ENCODE peak calls at places on chromosomes 2 and 18, in eight cellular contexts. One of them, this sample, is unnamed.

GRCh38 chr2:160299540-160299939 is 99.5 kb upstream of the ITGB6 start:
- DNase-seq in epithelial cell of esophagus: peak
- DNase-seq in GM12865: no peak
- DNase-seq in skeletal muscle cell: no peak
- DNase-seq in cardiac fibroblast: peak
- DNase-seq in body of pancreas: no peak
- DNase-seq in lower lobe of right lung: no peak
- DNase-seq in psoas muscle: no peak
- DNase-seq in this sample: no peak

GRCh38 chr18:10122116-10122515 is 208.3 kb downstream of the VAPA start:
- DNase-seq in cardiac fibroblast: peak
- DNase-seq in lower lobe of right lung: no peak
- DNase-seq in skeletal muscle cell: peak
- DNase-seq in body of pancreas: no peak
- DNase-seq in epithelial cell of esophagus: peak
- DNase-seq in GM12865: no peak
- DNase-seq in psoas muscle: no peak
- DNase-seq in this sample: no peak

GRCh38 chr2:222424729-222425671 is 657 bp downstream of the SGPP2 start:
- DNase-seq in cardiac fibroblast: no peak
- DNase-seq in skeletal muscle cell: no peak
- DNase-seq in psoas muscle: no peak
- DNase-seq in GM12865: peak
- DNase-seq in body of pancreas: no peak
- DNase-seq in lower lobe of right lung: peak
- DNase-seq in epithelial cell of esophagus: no peak
- DNase-seq in this sample: no peak

GRCh38 chr2:156437272-156437671 is 1.1 kb downstream of the GPD2 start:
- DNase-seq in skeletal muscle cell: no peak
- DNase-seq in epithelial cell of esophagus: peak
- DNase-seq in lower lobe of right lung: peak
- DNase-seq in cardiac fibroblast: peak
- DNase-seq in GM12865: peak
- DNase-seq in psoas muscle: peak
- DNase-seq in body of pancreas: no peak
- DNase-seq in this sample: no peak

GRCh38 chr2:95030496-95030895 is 5.0 kb downstream of the MAL start:
- DNase-seq in lower lobe of right lung: no peak
- DNase-seq in epithelial cell of esophagus: no peak
- DNase-seq in body of pancreas: no peak
- DNase-seq in cardiac fibroblast: no peak
- DNase-seq in skeletal muscle cell: no peak
- DNase-seq in psoas muscle: no peak
- DNase-seq in GM12865: no peak
- DNase-seq in this sample: no peak

GRCh38 chr18:9859232-9859631 is 26.5 kb upstream of the TXNDC2 start:
- DNase-seq in epithelial cell of esophagus: no peak
- DNase-seq in skeletal muscle cell: no peak
- DNase-seq in body of pancreas: no peak
- DNase-seq in cardiac fibroblast: no peak
- DNase-seq in GM12865: no peak
- DNase-seq in psoas muscle: no peak
- DNase-seq in lower lobe of right lung: no peak
- DNase-seq in this sample: no peak

GRCh38 chr2:142321706-142322280 is 191.0 kb upstream of the LRP1B start:
- DNase-seq in body of pancreas: no peak
- DNase-seq in skeletal muscle cell: no peak
- DNase-seq in GM12865: no peak
- DNase-seq in lower lobe of right lung: no peak
- DNase-seq in psoas muscle: no peak
- DNase-seq in cardiac fibroblast: no peak
- DNase-seq in epithelial cell of esophagus: peak
- DNase-seq in this sample: no peak

GRCh38 chr2:40316631-40317030 is 135.3 kb downstream of the SLC8A1 start:
- DNase-seq in cardiac fibroblast: peak
- DNase-seq in body of pancreas: no peak
- DNase-seq in epithelial cell of esophagus: no peak
- DNase-seq in lower lobe of right lung: no peak
- DNase-seq in psoas muscle: no peak
- DNase-seq in skeletal muscle cell: no peak
- DNase-seq in GM12865: no peak
- DNase-seq in this sample: no peak

GRCh38 chr2:222673883-222674282 is 2.4 kb downstream of the MOGAT1 start:
- DNase-seq in epithelial cell of esophagus: no peak
- DNase-seq in psoas muscle: no peak
- DNase-seq in skeletal muscle cell: no peak
- DNase-seq in lower lobe of right lung: no peak
- DNase-seq in GM12865: no peak
- DNase-seq in body of pancreas: no peak
- DNase-seq in cardiac fibroblast: no peak
- DNase-seq in this sample: no peak

GRCh38 chr2:204505946-204506345 is 39.3 kb upstream of the PARD3B start:
- DNase-seq in epithelial cell of esophagus: no peak
- DNase-seq in skeletal muscle cell: peak
- DNase-seq in body of pancreas: no peak
- DNase-seq in GM12865: no peak
- DNase-seq in lower lobe of right lung: no peak
- DNase-seq in psoas muscle: no peak
- DNase-seq in cardiac fibroblast: peak
- DNase-seq in this sample: no peak

DNA sequence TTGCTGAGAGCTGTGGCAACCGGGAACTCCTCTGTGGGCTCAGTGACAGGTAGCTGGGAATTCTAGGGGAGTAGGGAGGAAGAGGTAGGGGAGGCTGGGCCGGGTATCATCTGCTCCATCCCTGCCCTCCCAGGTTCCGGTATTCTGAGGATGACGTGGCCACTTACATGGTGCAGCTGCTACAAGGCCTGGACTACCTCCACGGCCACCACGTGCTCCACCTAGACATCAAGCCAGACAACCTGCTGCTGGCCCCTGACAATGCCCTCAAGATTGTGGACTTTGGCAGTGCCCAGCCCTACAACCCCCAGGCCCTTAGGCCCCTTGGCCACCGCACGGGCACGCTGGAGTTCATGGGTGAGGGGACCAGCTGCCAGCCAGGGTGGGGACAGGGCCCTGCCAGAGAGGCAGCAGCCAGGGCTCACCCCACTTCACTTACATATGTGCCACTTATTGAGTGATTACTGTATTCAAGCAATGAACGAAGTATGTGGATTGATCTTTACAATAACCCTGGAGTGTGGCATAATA is 8.0 kb upstream of the GMPPA start:
- DNase-seq in body of pancreas: no peak
- DNase-seq in skeletal muscle cell: no peak
- DNase-seq in epithelial cell of esophagus: no peak
- DNase-seq in GM12865: no peak
- DNase-seq in lower lobe of right lung: no peak
- DNase-seq in cardiac fibroblast: no peak
- DNase-seq in psoas muscle: no peak
- DNase-seq in this sample: no peak
- H3K4me3 ChIP-seq in body of pancreas: no peak
- H3K4me3 ChIP-seq in skeletal muscle cell: no peak
- H3K4me3 ChIP-seq in epithelial cell of esophagus: no peak
- H3K4me3 ChIP-seq in GM12865: no peak
- H3K4me3 ChIP-seq in lower lobe of right lung: no peak
- H3K4me3 ChIP-seq in cardiac fibroblast: no peak
- H3K4me3 ChIP-seq in psoas muscle: no peak
- H3K4me3 ChIP-seq in this sample: no peak

DNA sequence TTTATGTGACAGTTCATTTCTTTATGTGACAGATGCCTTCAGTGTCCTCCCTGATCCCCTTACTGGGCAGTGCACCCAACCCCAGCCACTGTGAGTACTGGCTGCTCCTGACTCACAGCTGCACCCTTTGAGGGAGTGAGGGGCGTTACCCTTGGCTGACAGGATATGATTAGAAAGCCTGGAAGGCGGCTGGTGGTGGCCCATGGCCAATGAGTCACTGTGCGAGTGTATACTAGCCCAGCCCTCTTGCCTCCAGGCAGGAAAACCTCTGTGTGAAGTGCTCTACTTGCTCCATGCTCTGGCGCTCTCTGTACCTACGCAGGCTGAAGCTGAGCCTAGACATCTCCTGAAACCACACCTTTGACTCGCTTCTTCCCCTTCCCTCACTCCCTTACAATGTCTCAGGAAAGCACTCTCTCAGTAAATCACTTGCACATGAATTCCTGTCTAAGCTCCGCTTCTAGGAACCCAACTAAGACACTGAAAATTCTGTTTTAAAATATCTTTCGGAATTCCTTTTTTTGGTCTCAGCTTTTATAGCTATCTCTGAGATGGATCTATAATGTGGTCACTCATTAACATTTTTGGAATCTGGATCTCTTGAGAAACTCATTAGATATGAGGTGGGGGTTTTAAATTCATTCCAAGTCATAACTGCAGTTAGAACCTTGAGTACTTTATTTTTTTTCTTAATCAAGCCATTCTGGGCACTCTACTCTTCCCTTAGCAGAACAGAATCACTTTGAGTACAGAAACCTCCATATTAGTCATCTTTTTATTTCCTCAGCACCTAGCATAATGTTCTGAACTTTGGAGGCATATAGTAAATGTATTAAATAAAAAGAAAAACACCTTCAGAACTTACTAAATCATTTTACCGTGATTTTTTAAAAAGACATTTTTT is 25.3 kb upstream of the STAM2 start:
- DNase-seq in lower lobe of right lung: peak
- DNase-seq in GM12865: peak
- DNase-seq in epithelial cell of esophagus: peak
- DNase-seq in psoas muscle: peak
- DNase-seq in cardiac fibroblast: peak
- DNase-seq in skeletal muscle cell: peak
- DNase-seq in body of pancreas: peak
- DNase-seq in this sample: peak
- H3K4me3 ChIP-seq in lower lobe of right lung: no peak
- H3K4me3 ChIP-seq in GM12865: no peak
- H3K4me3 ChIP-seq in epithelial cell of esophagus: no peak
- H3K4me3 ChIP-seq in psoas muscle: no peak
- H3K4me3 ChIP-seq in cardiac fibroblast: no peak
- H3K4me3 ChIP-seq in skeletal muscle cell: no peak
- H3K4me3 ChIP-seq in body of pancreas: no peak
- H3K4me3 ChIP-seq in this sample: no peak

GRCh38 chr2:39018633-39019032 is 102.2 kb downstream of the SOS1 start:
- DNase-seq in psoas muscle: no peak
- DNase-seq in GM12865: no peak
- DNase-seq in cardiac fibroblast: no peak
- DNase-seq in skeletal muscle cell: no peak
- DNase-seq in lower lobe of right lung: no peak
- DNase-seq in body of pancreas: no peak
- DNase-seq in epithelial cell of esophagus: no peak
- DNase-seq in this sample: no peak
- H3K4me3 ChIP-seq in psoas muscle: no peak
- H3K4me3 ChIP-seq in GM12865: no peak
- H3K4me3 ChIP-seq in cardiac fibroblast: no peak
- H3K4me3 ChIP-seq in skeletal muscle cell: no peak
- H3K4me3 ChIP-seq in lower lobe of right lung: no peak
- H3K4me3 ChIP-seq in body of pancreas: no peak
- H3K4me3 ChIP-seq in epithelial cell of esophagus: no peak
- H3K4me3 ChIP-seq in this sample: no peak

GRCh38 chr2:27264753-27265535 is 2.1 kb upstream of the SLC30A3 start:
- DNase-seq in epithelial cell of esophagus: peak
- DNase-seq in GM12865: peak
- DNase-seq in lower lobe of right lung: peak
- DNase-seq in skeletal muscle cell: no peak
- DNase-seq in cardiac fibroblast: peak
- DNase-seq in psoas muscle: peak
- DNase-seq in body of pancreas: peak
- DNase-seq in this sample: no peak
- H3K4me3 ChIP-seq in epithelial cell of esophagus: no peak
- H3K4me3 ChIP-seq in GM12865: peak
- H3K4me3 ChIP-seq in lower lobe of right lung: peak
- H3K4me3 ChIP-seq in skeletal muscle cell: peak
- H3K4me3 ChIP-seq in cardiac fibroblast: peak
- H3K4me3 ChIP-seq in psoas muscle: peak
- H3K4me3 ChIP-seq in body of pancreas: no peak
- H3K4me3 ChIP-seq in this sample: peak

GRCh38 chr18:41751161-41751560 is 203.9 kb upstream of the PIK3C3 start:
- DNase-seq in body of pancreas: no peak
- DNase-seq in psoas muscle: no peak
- DNase-seq in GM12865: no peak
- DNase-seq in cardiac fibroblast: no peak
- DNase-seq in epithelial cell of esophagus: peak
- DNase-seq in lower lobe of right lung: no peak
- DNase-seq in skeletal muscle cell: no peak
- DNase-seq in this sample: no peak

GRCh38 chr18:41744664-41745063 is 210.4 kb upstream of the PIK3C3 start:
- DNase-seq in epithelial cell of esophagus: no peak
- DNase-seq in GM12865: no peak
- DNase-seq in lower lobe of right lung: no peak
- DNase-seq in skeletal muscle cell: no peak
- DNase-seq in psoas muscle: no peak
- DNase-seq in body of pancreas: no peak
- DNase-seq in cardiac fibroblast: no peak
- DNase-seq in this sample: no peak

GRCh38 chr18:41747723-41748242 is 207.3 kb upstream of the PIK3C3 start:
- DNase-seq in cardiac fibroblast: no peak
- DNase-seq in epithelial cell of esophagus: no peak
- DNase-seq in body of pancreas: no peak
- DNase-seq in GM12865: no peak
- DNase-seq in lower lobe of right lung: no peak
- DNase-seq in psoas muscle: no peak
- DNase-seq in skeletal muscle cell: no peak
- DNase-seq in this sample: no peak

DNA sequence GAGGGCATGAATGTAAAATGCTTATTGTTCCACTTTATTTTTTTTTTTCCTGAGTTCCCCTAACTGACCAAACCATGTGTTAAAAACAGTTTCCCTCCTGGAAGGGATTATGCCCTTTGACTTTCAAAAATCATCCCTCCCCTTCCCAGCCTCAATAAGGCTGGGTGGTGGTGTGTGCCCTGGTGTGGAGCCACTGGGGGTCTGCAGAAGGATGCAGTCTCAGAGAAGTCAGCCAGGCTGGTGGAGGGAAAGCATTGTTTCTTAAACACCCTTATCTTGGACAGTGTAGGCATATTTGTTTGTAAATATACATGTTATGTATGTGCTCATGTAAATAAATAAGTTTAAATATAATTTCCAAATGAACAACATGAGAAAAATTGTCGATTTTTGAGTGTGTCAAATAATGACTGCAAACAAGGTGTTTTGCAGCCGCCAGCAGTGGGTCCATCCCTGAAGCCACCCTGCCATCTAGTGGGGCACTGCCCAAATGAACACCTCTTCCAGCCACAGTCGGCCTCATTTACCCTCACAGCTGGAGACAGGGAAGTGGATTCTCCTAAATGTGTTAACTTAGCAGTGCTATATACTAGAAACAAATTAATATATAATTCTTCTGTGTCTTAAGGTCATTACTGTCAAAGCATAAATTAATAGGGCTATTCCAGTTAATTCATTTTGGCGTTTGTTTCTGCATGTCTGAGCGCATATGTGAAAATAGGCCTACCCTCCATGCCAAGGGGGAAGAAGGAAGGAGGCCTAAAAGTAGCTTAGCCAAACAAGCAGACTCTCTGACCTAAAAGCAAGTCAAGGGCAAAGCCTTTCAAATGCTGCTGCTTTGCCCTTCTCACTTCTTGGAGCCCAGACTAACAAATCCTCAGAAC is 209.6 kb upstream of the PIK3C3 start:
- DNase-seq in cardiac fibroblast: peak
- DNase-seq in epithelial cell of esophagus: peak
- DNase-seq in skeletal muscle cell: peak
- DNase-seq in body of pancreas: peak
- DNase-seq in GM12865: peak
- DNase-seq in lower lobe of right lung: no peak
- DNase-seq in psoas muscle: peak
- DNase-seq in this sample: no peak
- H3K4me3 ChIP-seq in cardiac fibroblast: no peak
- H3K4me3 ChIP-seq in epithelial cell of esophagus: no peak
- H3K4me3 ChIP-seq in skeletal muscle cell: no peak
- H3K4me3 ChIP-seq in body of pancreas: no peak
- H3K4me3 ChIP-seq in GM12865: no peak
- H3K4me3 ChIP-seq in lower lobe of right lung: no peak
- H3K4me3 ChIP-seq in psoas muscle: no peak
- H3K4me3 ChIP-seq in this sample: no peak

This sample was measured in coronary artery.